ENCODE peak calls at places on chromosomes 16 and 17, in five cellular contexts. One of them, this sample, is unnamed.

GRCh38 chr17:29069526-29070041 is 26.6 kb downstream of the PIPOX start:
- DNase-seq in colonic mucosa: no peak
- DNase-seq in neural progenitor cell: no peak
- DNase-seq in NCI-H1417: no peak
- DNase-seq in ELR: no peak
- DNase-seq in this sample: no peak

GRCh38 chr17:40515491-40516041 is 14.1 kb upstream of the TNS4 start:
- DNase-seq in NCI-H1417: no peak
- DNase-seq in neural progenitor cell: no peak
- DNase-seq in colonic mucosa: no peak
- DNase-seq in ELR: no peak
- DNase-seq in this sample: peak; percentile 38

GRCh38 chr16:29844575-29845331 is 18.3 kb downstream of the CDIPT start:
- DNase-seq in neural progenitor cell: no peak
- DNase-seq in NCI-H1417: no peak
- DNase-seq in colonic mucosa: no peak
- DNase-seq in ELR: no peak
- DNase-seq in this sample: no peak

GRCh38 chr17:66541461-66542182 is 239.2 kb downstream of the PRKCA start:
- DNase-seq in colonic mucosa: peak; percentile 30
- DNase-seq in neural progenitor cell: no peak
- DNase-seq in ELR: peak; percentile 95
- DNase-seq in NCI-H1417: peak; percentile 9
- DNase-seq in this sample: no peak

GRCh38 chr17:17511971-17512858 is 16.0 kb upstream of the RASD1 start:
- DNase-seq in neural progenitor cell: no peak
- DNase-seq in colonic mucosa: no peak
- DNase-seq in NCI-H1417: no peak
- DNase-seq in ELR: peak; percentile 96
- DNase-seq in this sample: peak; percentile 79

GRCh38 chr17:50290074-50290702 is 15.9 kb downstream of the TMEM92 start:
- DNase-seq in colonic mucosa: peak; percentile 82
- DNase-seq in NCI-H1417: no peak
- DNase-seq in ELR: peak; percentile 99
- DNase-seq in neural progenitor cell: no peak
- DNase-seq in this sample: no peak

GRCh38 chr17:49580981-49581644 is 5.4 kb downstream of the NXPH3 start:
- DNase-seq in ELR: no peak
- DNase-seq in colonic mucosa: no peak
- DNase-seq in neural progenitor cell: no peak
- DNase-seq in NCI-H1417: no peak
- DNase-seq in this sample: no peak

GRCh38 chr17:37802061-37802460 is 57.2 kb upstream of the HNF1B start:
- DNase-seq in NCI-H1417: no peak
- DNase-seq in ELR: no peak
- DNase-seq in neural progenitor cell: no peak
- DNase-seq in colonic mucosa: no peak
- DNase-seq in this sample: no peak

GRCh38 chr17:65683428-65683827 is 122.0 kb upstream of the AXIN2 start:
- DNase-seq in colonic mucosa: no peak
- DNase-seq in ELR: no peak
- DNase-seq in NCI-H1417: no peak
- DNase-seq in neural progenitor cell: no peak
- DNase-seq in this sample: no peak

GRCh38 chr17:42325026-42325425 is 36.7 kb downstream of the STAT5A start:
- DNase-seq in neural progenitor cell: no peak
- DNase-seq in colonic mucosa: peak; percentile 36
- DNase-seq in ELR: peak; percentile 95
- DNase-seq in NCI-H1417: no peak
- DNase-seq in this sample: no peak

GRCh38 chr16:56477096-56477878 is 25.9 kb downstream of the OGFOD1 start:
- DNase-seq in ELR: peak; percentile 92
- DNase-seq in NCI-H1417: no peak
- DNase-seq in colonic mucosa: no peak
- DNase-seq in neural progenitor cell: no peak
- DNase-seq in this sample: no peak

GRCh38 chr17:14997290-14997689 is 267.8 kb downstream of the PMP22 start:
- DNase-seq in neural progenitor cell: no peak
- DNase-seq in colonic mucosa: no peak
- DNase-seq in ELR: no peak
- DNase-seq in NCI-H1417: no peak
- DNase-seq in this sample: no peak

GRCh38 chr16:19607610-19608280 is 52.2 kb downstream of the VPS35L start:
- DNase-seq in ELR: no peak
- DNase-seq in neural progenitor cell: no peak
- DNase-seq in NCI-H1417: no peak
- DNase-seq in colonic mucosa: no peak
- DNase-seq in this sample: no peak

GRCh38 chr16:30633526-30633925 is 17.2 kb upstream of the PRR14 start:
- DNase-seq in colonic mucosa: no peak
- DNase-seq in NCI-H1417: no peak
- DNase-seq in ELR: no peak
- DNase-seq in neural progenitor cell: peak; percentile 15
- DNase-seq in this sample: peak; percentile 21

GRCh38 chr16:87550510-87550961 is 51.8 kb upstream of the JPH3 start:
- DNase-seq in NCI-H1417: peak; percentile 40
- DNase-seq in ELR: peak; percentile 32
- DNase-seq in colonic mucosa: peak; percentile 60
- DNase-seq in neural progenitor cell: peak; percentile 63
- DNase-seq in this sample: no peak

GRCh38 chr16:85750021-85750826 is 672 bp downstream of the C16orf74 start:
- DNase-seq in ELR: peak; percentile 80
- DNase-seq in neural progenitor cell: peak; percentile 59
- DNase-seq in colonic mucosa: peak; percentile 39
- DNase-seq in NCI-H1417: peak; percentile 56
- DNase-seq in this sample: no peak

GRCh38 chr16:87414251-87414680 is 22.1 kb downstream of the MAP1LC3B start:
- DNase-seq in colonic mucosa: no peak
- DNase-seq in NCI-H1417: no peak
- DNase-seq in ELR: peak; percentile 48
- DNase-seq in neural progenitor cell: no peak
- DNase-seq in this sample: peak; percentile 90

GRCh38 chr17:78315355-78316114 is 44.3 kb downstream of the SOCS3 start:
- DNase-seq in neural progenitor cell: no peak
- DNase-seq in ELR: peak; percentile 98
- DNase-seq in colonic mucosa: peak; percentile 88
- DNase-seq in NCI-H1417: peak; percentile 50
- DNase-seq in this sample: no peak